ENCODE peak calls at places on chromosomes 7 and 10, in eight cellular contexts. D is islet precursor cell, L is NCI-H460, C is HFFc6, E is psoas muscle, A is uterus, M is NAMALWA, F is H54. X is an unnamed sample.

GRCh38 chr7:74051193-74051592 is 23.2 kb downstream of the ELN start:
- DNase-seq in D (no peak), L (no peak), C (no peak), E (no peak), A (no peak), M (no peak), F (no peak), X (no peak)

GRCh38 chr10:48414778-48415177 is 108.3 kb downstream of the MAPK8 start:
- DNase-seq in D (no peak), L (no peak), C (peak; percentile 68), E (no peak), A (no peak), M (no peak), F (no peak), X (no peak)

GRCh38 chr10:29841724-29842649 is 207.2 kb upstream of the SVIL start:
- DNase-seq in D (peak; percentile 69), L (no peak), C (peak; percentile 19), E (peak; percentile 33), A (peak; percentile 60), M (peak; percentile 2), F (no peak), X (peak; percentile 27)

GRCh38 chr7:91780526-91780925 is 100.0 kb downstream of the MTERF1 start:
- DNase-seq in D (no peak), L (no peak), C (no peak), E (no peak), A (no peak), M (no peak), F (no peak), X (no peak)

GRCh38 chr10:102629661-102630614 is 14.3 kb upstream of the TRIM8 start:
- DNase-seq in D (peak; percentile 99), L (no peak), C (peak; percentile 84), E (peak; percentile 11), A (no peak), M (no peak), F (no peak), X (peak; percentile 93)

GRCh38 chr10:50417486-50417905 is 166.2 kb upstream of the ASAH2 start:
- DNase-seq in D (no peak), L (peak; percentile 26), C (no peak), E (no peak), A (no peak), M (peak; percentile 59), F (no peak), X (peak; percentile 12)

GRCh38 chr7:90816511-90817142 is 220.5 kb downstream of the CDK14 start:
- DNase-seq in D (peak; percentile 60), L (peak; percentile 3), C (peak; percentile 99), E (no peak), A (no peak), M (no peak), F (peak; percentile 35), X (peak; percentile 1)

GRCh38 chr7:79137942-79138341 is 315.5 kb downstream of the MAGI2 start:
- DNase-seq in D (no peak), L (no peak), C (peak; percentile 79), E (no peak), A (no peak), M (no peak), F (no peak), X (no peak)

GRCh38 chr7:149093228-149093627 is 2.7 kb upstream of the ZNF786 start:
- DNase-seq in D (no peak), L (no peak), C (no peak), E (no peak), A (no peak), M (peak; percentile 30), F (no peak), X (peak; percentile 21)

X was measured in ELF-1.